ENCODE peak calls at places on chromosomes 13 and 19, in ten cellular contexts. One of them, this sample, is unnamed.

GRCh38 chr19:5041168-5042038 is 72.5 kb downstream of the KDM4B start:
- DNase-seq in lower leg skin: no peak
- DNase-seq in BJ: no peak
- DNase-seq in Calu3: no peak
- DNase-seq in cardiac fibroblast: no peak
- DNase-seq in COR-L47: no peak
- DNase-seq in IMR-90: no peak
- DNase-seq in psoas muscle: no peak
- DNase-seq in activated T-cell treated with anti-CD3 and anti-CD28 coated beads, Interleukin-2, amount 50 U/mL, for 72 hours: no peak
- DNase-seq in fibroblast of pulmonary artery: no peak
- DNase-seq in this sample: no peak

GRCh38 chr13:73168993-73169401 is 110.2 kb downstream of the KLF5 start:
- DNase-seq in psoas muscle: no peak
- DNase-seq in Calu3: peak; percentile 21
- DNase-seq in COR-L47: no peak
- DNase-seq in BJ: no peak
- DNase-seq in activated T-cell treated with anti-CD3 and anti-CD28 coated beads, Interleukin-2, amount 50 U/mL, for 72 hours: no peak
- DNase-seq in lower leg skin: no peak
- DNase-seq in fibroblast of pulmonary artery: peak; percentile 14
- DNase-seq in cardiac fibroblast: peak; percentile 61
- DNase-seq in IMR-90: peak; percentile 53
- DNase-seq in this sample: peak; percentile 16

GRCh38 chr13:51557875-51558604 is 26.2 kb upstream of the WDFY2 start:
- DNase-seq in lower leg skin: peak; percentile 76
- DNase-seq in COR-L47: no peak
- DNase-seq in IMR-90: peak; percentile 88
- DNase-seq in cardiac fibroblast: peak; percentile 86
- DNase-seq in fibroblast of pulmonary artery: peak; percentile 84
- DNase-seq in BJ: peak; percentile 28
- DNase-seq in activated T-cell treated with anti-CD3 and anti-CD28 coated beads, Interleukin-2, amount 50 U/mL, for 72 hours: no peak
- DNase-seq in Calu3: no peak
- DNase-seq in psoas muscle: no peak
- DNase-seq in this sample: peak; percentile 75

GRCh38 chr13:60562081-60562764 is 165.2 kb downstream of the TDRD3 start:
- DNase-seq in Calu3: no peak
- DNase-seq in IMR-90: peak; percentile 10
- DNase-seq in activated T-cell treated with anti-CD3 and anti-CD28 coated beads, Interleukin-2, amount 50 U/mL, for 72 hours: no peak
- DNase-seq in BJ: no peak
- DNase-seq in fibroblast of pulmonary artery: peak; percentile 27
- DNase-seq in lower leg skin: no peak
- DNase-seq in cardiac fibroblast: peak; percentile 63
- DNase-seq in psoas muscle: no peak
- DNase-seq in COR-L47: no peak
- DNase-seq in this sample: no peak

GRCh38 chr19:40362160-40362559 is 13.7 kb downstream of the PLD3 start:
- DNase-seq in Calu3: no peak
- DNase-seq in IMR-90: no peak
- DNase-seq in fibroblast of pulmonary artery: no peak
- DNase-seq in BJ: no peak
- DNase-seq in lower leg skin: no peak
- DNase-seq in COR-L47: no peak
- DNase-seq in cardiac fibroblast: no peak
- DNase-seq in psoas muscle: no peak
- DNase-seq in activated T-cell treated with anti-CD3 and anti-CD28 coated beads, Interleukin-2, amount 50 U/mL, for 72 hours: no peak
- DNase-seq in this sample: no peak

GRCh38 chr13:44620057-44620456 is 43.9 kb upstream of the TSC22D1 start:
- DNase-seq in lower leg skin: no peak
- DNase-seq in fibroblast of pulmonary artery: peak; percentile 22
- DNase-seq in cardiac fibroblast: peak; percentile 41
- DNase-seq in activated T-cell treated with anti-CD3 and anti-CD28 coated beads, Interleukin-2, amount 50 U/mL, for 72 hours: no peak
- DNase-seq in BJ: no peak
- DNase-seq in psoas muscle: no peak
- DNase-seq in Calu3: no peak
- DNase-seq in IMR-90: peak; percentile 45
- DNase-seq in COR-L47: no peak
- DNase-seq in this sample: peak; percentile 13

GRCh38 chr13:94195715-94196114 is 283.8 kb downstream of the DCT start:
- DNase-seq in Calu3: no peak
- DNase-seq in lower leg skin: no peak
- DNase-seq in activated T-cell treated with anti-CD3 and anti-CD28 coated beads, Interleukin-2, amount 50 U/mL, for 72 hours: no peak
- DNase-seq in COR-L47: no peak
- DNase-seq in psoas muscle: no peak
- DNase-seq in BJ: peak; percentile 47
- DNase-seq in IMR-90: peak; percentile 96
- DNase-seq in fibroblast of pulmonary artery: peak; percentile 83
- DNase-seq in cardiac fibroblast: peak; percentile 93
- DNase-seq in this sample: peak; percentile 93

GRCh38 chr13:113552786-113553540 is 31.6 kb upstream of the TFDP1 start:
- DNase-seq in cardiac fibroblast: no peak
- DNase-seq in Calu3: no peak
- DNase-seq in IMR-90: no peak
- DNase-seq in lower leg skin: peak; percentile 68
- DNase-seq in activated T-cell treated with anti-CD3 and anti-CD28 coated beads, Interleukin-2, amount 50 U/mL, for 72 hours: no peak
- DNase-seq in fibroblast of pulmonary artery: no peak
- DNase-seq in BJ: no peak
- DNase-seq in COR-L47: no peak
- DNase-seq in psoas muscle: no peak
- DNase-seq in this sample: no peak

GRCh38 chr19:55704494-55705245 is 29.6 kb downstream of the EPN1 start:
- DNase-seq in psoas muscle: no peak
- DNase-seq in COR-L47: no peak
- DNase-seq in BJ: no peak
- DNase-seq in activated T-cell treated with anti-CD3 and anti-CD28 coated beads, Interleukin-2, amount 50 U/mL, for 72 hours: no peak
- DNase-seq in fibroblast of pulmonary artery: no peak
- DNase-seq in lower leg skin: peak; percentile 65
- DNase-seq in IMR-90: no peak
- DNase-seq in cardiac fibroblast: no peak
- DNase-seq in Calu3: no peak
- DNase-seq in this sample: no peak

GRCh38 chr13:96527497-96527896 is 437.6 kb downstream of the HS6ST3 start:
- DNase-seq in IMR-90: no peak
- DNase-seq in COR-L47: no peak
- DNase-seq in fibroblast of pulmonary artery: no peak
- DNase-seq in Calu3: no peak
- DNase-seq in activated T-cell treated with anti-CD3 and anti-CD28 coated beads, Interleukin-2, amount 50 U/mL, for 72 hours: no peak
- DNase-seq in psoas muscle: no peak
- DNase-seq in cardiac fibroblast: no peak
- DNase-seq in lower leg skin: no peak
- DNase-seq in BJ: no peak
- DNase-seq in this sample: no peak

GRCh38 chr13:50672025-50672424 is 171.5 kb downstream of the DLEU7 start:
- DNase-seq in IMR-90: no peak
- DNase-seq in lower leg skin: no peak
- DNase-seq in COR-L47: no peak
- DNase-seq in BJ: no peak
- DNase-seq in Calu3: peak; percentile 3
- DNase-seq in psoas muscle: no peak
- DNase-seq in cardiac fibroblast: peak; percentile 31
- DNase-seq in fibroblast of pulmonary artery: no peak
- DNase-seq in activated T-cell treated with anti-CD3 and anti-CD28 coated beads, Interleukin-2, amount 50 U/mL, for 72 hours: no peak
- DNase-seq in this sample: no peak

GRCh38 chr19:3615524-3616135 is 9.0 kb upstream of the TBXA2R start:
- DNase-seq in psoas muscle: no peak
- DNase-seq in cardiac fibroblast: no peak
- DNase-seq in COR-L47: no peak
- DNase-seq in activated T-cell treated with anti-CD3 and anti-CD28 coated beads, Interleukin-2, amount 50 U/mL, for 72 hours: no peak
- DNase-seq in BJ: no peak
- DNase-seq in fibroblast of pulmonary artery: no peak
- DNase-seq in IMR-90: no peak
- DNase-seq in lower leg skin: no peak
- DNase-seq in Calu3: no peak
- DNase-seq in this sample: no peak

GRCh38 chr19:32101206-32101605 is 244.2 kb upstream of the ZNF507 start:
- DNase-seq in fibroblast of pulmonary artery: no peak
- DNase-seq in IMR-90: no peak
- DNase-seq in BJ: no peak
- DNase-seq in COR-L47: no peak
- DNase-seq in lower leg skin: no peak
- DNase-seq in activated T-cell treated with anti-CD3 and anti-CD28 coated beads, Interleukin-2, amount 50 U/mL, for 72 hours: no peak
- DNase-seq in Calu3: no peak
- DNase-seq in cardiac fibroblast: no peak
- DNase-seq in psoas muscle: no peak
- DNase-seq in this sample: no peak

GRCh38 chr13:101875717-101876393 is 423.4 kb downstream of the ITGBL1 start:
- DNase-seq in activated T-cell treated with anti-CD3 and anti-CD28 coated beads, Interleukin-2, amount 50 U/mL, for 72 hours: no peak
- DNase-seq in fibroblast of pulmonary artery: peak; percentile 13
- DNase-seq in IMR-90: peak; percentile 55
- DNase-seq in cardiac fibroblast: peak; percentile 58
- DNase-seq in BJ: no peak
- DNase-seq in lower leg skin: no peak
- DNase-seq in Calu3: peak; percentile 53
- DNase-seq in COR-L47: peak; percentile 84
- DNase-seq in psoas muscle: no peak
- DNase-seq in this sample: peak; percentile 92

GRCh38 chr19:48982280-48982679 is 10.8 kb downstream of the GYS1 start:
- DNase-seq in lower leg skin: no peak
- DNase-seq in activated T-cell treated with anti-CD3 and anti-CD28 coated beads, Interleukin-2, amount 50 U/mL, for 72 hours: no peak
- DNase-seq in psoas muscle: no peak
- DNase-seq in BJ: no peak
- DNase-seq in IMR-90: no peak
- DNase-seq in COR-L47: no peak
- DNase-seq in cardiac fibroblast: no peak
- DNase-seq in Calu3: no peak
- DNase-seq in fibroblast of pulmonary artery: no peak
- DNase-seq in this sample: no peak

GRCh38 chr19:41239363-41239762 is 20.3 kb downstream of the AXL start:
- DNase-seq in Calu3: no peak
- DNase-seq in lower leg skin: no peak
- DNase-seq in activated T-cell treated with anti-CD3 and anti-CD28 coated beads, Interleukin-2, amount 50 U/mL, for 72 hours: no peak
- DNase-seq in fibroblast of pulmonary artery: no peak
- DNase-seq in psoas muscle: no peak
- DNase-seq in cardiac fibroblast: no peak
- DNase-seq in BJ: no peak
- DNase-seq in COR-L47: no peak
- DNase-seq in IMR-90: no peak
- DNase-seq in this sample: no peak

This sample was measured in astrocyte of the spinal cord.